ENCODE peak calls at places on chromosome 6, in four cellular contexts. N is SW 1271, X is NCI-H748 treated with DMSO at 0.1 percent for 48 hours, Z is Panc1. O is an unnamed sample.

GRCh38 chr6:130320908-130321307 is 44.9 kb upstream of the TMEM200A start:
- DNase-seq in Z (no peak), N (no peak), X (no peak), O (no peak)

GRCh38 chr6:26155066-26155925 is 68.1 kb downstream of the HFE start:
- DNase-seq in Z (no peak), X (peak; percentile 47), N (peak; percentile 64), O (peak; percentile 57)

GRCh38 chr6:125674230-125674629 is 75.2 kb upstream of the HEY2 start:
- DNase-seq in N (no peak), X (no peak), Z (no peak), O (no peak)

GRCh38 chr6:154995241-154996162 is at the start of gene TIAM2:
- DNase-seq in Z (no peak), X (no peak), N (peak; percentile 9), O (no peak)

GRCh38 chr6:138465007-138465645 is 34.2 kb downstream of the NHSL1 start:
- DNase-seq in X (no peak), N (peak; percentile 79), Z (peak; percentile 84), O (no peak)

GRCh38 chr6:39849764-39850163 is 57.6 kb downstream of the DAAM2 start:
- DNase-seq in Z (no peak), X (no peak), N (no peak), O (no peak)

GRCh38 chr6:5684320-5684719 is 322.4 kb downstream of the NRN1 start:
- DNase-seq in X (no peak), N (no peak), Z (no peak), O (no peak)

GRCh38 chr6:2630362-2630761 is 120.4 kb downstream of the MYLK4 start:
- DNase-seq in N (peak; percentile 10), X (no peak), Z (peak; percentile 81), O (no peak)